ENCODE peak calls at places on chromosomes 13 and 19, in five cellular contexts. C, R, V, X and O are unnamed samples.

GRCh38 chr19:42324655-42325307 is 654 bp upstream of the MEGF8 start:
- DNase-seq in X (no peak), V (no peak), R (no peak), C (no peak), O (no peak)

GRCh38 chr19:49809155-49809986 is 3.7 kb downstream of the FUZ start:
- DNase-seq in X (no peak), V (no peak), C (peak), R (peak), O (no peak)

GRCh38 chr13:98364648-98365047 is 187.6 kb upstream of the RNF113B start:
- DNase-seq in V (no peak), X (no peak), R (no peak), C (no peak), O (no peak)

GRCh38 chr13:46307554-46307953 is 79.5 kb downstream of the RUBCNL start:
- DNase-seq in X (no peak), R (no peak), C (peak), V (no peak), O (no peak)

GRCh38 chr13:80199067-80199466 is 141.9 kb downstream of the SPRY2 start:
- DNase-seq in C (no peak), X (no peak), R (no peak), V (no peak), O (no peak)

GRCh38 chr19:6721113-6721474 is 644 bp upstream of the C3 start:
- DNase-seq in X (no peak), R (no peak), C (no peak), V (no peak), O (no peak)

GRCh38 chr13:42814868-42815267 is 33.5 kb downstream of the FAM216B start:
- DNase-seq in R (no peak), V (no peak), C (no peak), X (no peak), O (peak)

GRCh38 chr19:38093154-38093553 is 130.9 kb downstream of the DPF1 start:
- DNase-seq in R (no peak), C (no peak), V (no peak), X (no peak), O (no peak)

GRCh38 chr13:95122063-95122462 is 179.2 kb downstream of the ABCC4 start:
- DNase-seq in V (no peak), X (no peak), C (no peak), R (no peak), O (no peak)

GRCh38 chr19:51681286-51681956 is 11.7 kb upstream of the SPACA6 start:
- DNase-seq in X (no peak), C (no peak), R (peak), V (no peak), O (no peak)

GRCh38 chr13:62887046-62887445 is 1471.4 kb upstream of the PCDH20 start:
- DNase-seq in C (no peak), V (no peak), X (no peak), R (no peak), O (no peak)

GRCh38 chr19:42089191-42089750 is 13.3 kb downstream of the ZNF574 start:
- DNase-seq in C (no peak), R (peak), X (no peak), V (no peak), O (no peak)

GRCh38 chr19:4343845-4344713 is 717 bp downstream of the MPND start:
- DNase-seq in V (no peak), C (no peak), X (no peak), R (no peak), O (no peak)

GRCh38 chr13:76292726-76293125 is 593.5 kb downstream of the KCTD12 start:
- DNase-seq in X (no peak), C (no peak), V (no peak), R (no peak), O (no peak)

GRCh38 chr13:33322965-33323668 is 37.6 kb upstream of the STARD13 start:
- DNase-seq in C (no peak), R (no peak), V (no peak), X (no peak), O (no peak)

GRCh38 chr19:18999896-19000620 is 33.3 kb downstream of the SUGP2 start:
- DNase-seq in V (no peak), X (no peak), C (no peak), R (peak), O (no peak)

GRCh38 chr13:50951366-50951765 is 41.8 kb downstream of the RNASEH2B start:
- DNase-seq in V (no peak), X (no peak), R (no peak), C (no peak), O (no peak)

GRCh38 chr19:19319725-19320361 is 466 bp downstream of the SUGP1 start:
- DNase-seq in R (peak), C (no peak), V (no peak), X (no peak), O (no peak)

GRCh38 chr13:81821259-81821658 is 1480.3 kb upstream of the SPRY2 start:
- DNase-seq in V (no peak), C (no peak), X (no peak), R (no peak), O (no peak)

GRCh38 chr13:79522583-79522982 is 41.6 kb downstream of the NDFIP2 start:
- DNase-seq in X (peak), C (peak), R (no peak), V (no peak), O (no peak)

GRCh38 chr19:4909172-4909896 is at the start of gene UHRF1:
- DNase-seq in C (no peak), R (peak), X (no peak), V (peak), O (no peak)

GRCh38 chr13:28533049-28533436 is 38.1 kb upstream of the FLT1 start:
- DNase-seq in R (peak), C (no peak), V (no peak), X (no peak), O (no peak)

GRCh38 chr19:16200038-16200775 is 2.5 kb downstream of the AP1M1 start:
- DNase-seq in R (peak), X (no peak), V (no peak), C (no peak), O (no peak)

GRCh38 chr19:7301525-7301924 is 7.3 kb upstream of the INSR start:
- DNase-seq in C (no peak), X (no peak), V (no peak), R (no peak), O (no peak)

GRCh38 chr19:50759886-50760285 is 10.4 kb upstream of the GPR32 start:
- DNase-seq in X (no peak), C (peak), V (peak), R (peak), O (no peak)

GRCh38 chr13:93818345-93818744 is 591.7 kb downstream of the GPC6 start:
- DNase-seq in V (no peak), X (no peak), R (peak), C (no peak), O (no peak)

GRCh38 chr19:16349551-16350171 is 25.0 kb downstream of the KLF2 start:
- DNase-seq in V (no peak), C (peak), R (no peak), X (no peak), O (no peak)

GRCh38 chr13:99931462-99931861 is 40.1 kb downstream of the ZIC5 start:
- DNase-seq in X (no peak), C (no peak), R (peak), V (no peak), O (no peak)

GRCh38 chr13:20498129-20498528 is 27.5 kb downstream of the CRYL1 start:
- DNase-seq in R (no peak), X (no peak), C (no peak), V (no peak), O (no peak)

GRCh38 chr19:4012092-4012974 is 4.8 kb downstream of the PIAS4 start:
- DNase-seq in C (no peak), X (no peak), V (no peak), R (no peak), O (no peak)

GRCh38 chr13:79806821-79807220 is 325.9 kb downstream of the NDFIP2 start:
- DNase-seq in R (no peak), V (no peak), X (no peak), C (no peak), O (no peak)

GRCh38 chr19:55368106-55368505 is 2.2 kb downstream of the IL11 start:
- DNase-seq in R (no peak), X (no peak), V (no peak), C (no peak), O (no peak)

GRCh38 chr13:28173793-28174192 is 35.4 kb downstream of the PAN3 start:
- DNase-seq in C (no peak), X (no peak), V (no peak), R (no peak), O (no peak)

GRCh38 chr19:45668342-45668871 is 386 bp downstream of the GIPR start:
- DNase-seq in R (no peak), V (no peak), X (no peak), C (no peak), O (no peak)
- TF ChIP-seq EZH2 in R (no peak), V (no peak), X (no peak), C (peak), O (no peak)

DNA sequence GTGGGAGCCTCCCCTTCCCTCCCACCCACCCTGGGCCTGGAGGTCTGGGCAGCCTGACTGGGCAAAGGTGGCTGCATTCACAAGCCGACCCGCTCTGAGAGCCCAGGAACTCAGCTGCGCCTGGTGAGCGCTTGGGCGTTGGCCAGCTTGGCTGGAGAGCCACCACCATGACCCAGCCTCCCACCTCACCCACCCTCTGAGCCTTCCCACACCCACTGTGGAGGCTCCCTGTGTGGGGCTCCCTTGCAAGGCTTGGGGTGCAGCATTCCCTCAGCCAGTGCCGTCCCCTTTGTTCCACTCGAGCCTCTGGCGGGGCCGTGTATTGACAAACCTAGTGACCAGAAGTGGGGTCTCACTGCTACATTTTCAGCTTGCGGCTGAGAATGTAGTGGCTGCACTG is 15.0 kb upstream of the QTRT1 start:
- DNase-seq in R (no peak), X (no peak), V (no peak), C (no peak), O (no peak)
- TF ChIP-seq POLR2AphosphoS5 in R (peak), X (no peak), V (no peak), C (no peak), O (no peak)

GRCh38 chr19:17455308-17455707 is 5.4 kb downstream of the NXNL1 start:
- DNase-seq in C (no peak), X (no peak), V (no peak), R (no peak), O (no peak)
- TF ChIP-seq EZH2 in C (no peak), X (no peak), V (no peak), R (no peak), O (no peak)

DNA sequence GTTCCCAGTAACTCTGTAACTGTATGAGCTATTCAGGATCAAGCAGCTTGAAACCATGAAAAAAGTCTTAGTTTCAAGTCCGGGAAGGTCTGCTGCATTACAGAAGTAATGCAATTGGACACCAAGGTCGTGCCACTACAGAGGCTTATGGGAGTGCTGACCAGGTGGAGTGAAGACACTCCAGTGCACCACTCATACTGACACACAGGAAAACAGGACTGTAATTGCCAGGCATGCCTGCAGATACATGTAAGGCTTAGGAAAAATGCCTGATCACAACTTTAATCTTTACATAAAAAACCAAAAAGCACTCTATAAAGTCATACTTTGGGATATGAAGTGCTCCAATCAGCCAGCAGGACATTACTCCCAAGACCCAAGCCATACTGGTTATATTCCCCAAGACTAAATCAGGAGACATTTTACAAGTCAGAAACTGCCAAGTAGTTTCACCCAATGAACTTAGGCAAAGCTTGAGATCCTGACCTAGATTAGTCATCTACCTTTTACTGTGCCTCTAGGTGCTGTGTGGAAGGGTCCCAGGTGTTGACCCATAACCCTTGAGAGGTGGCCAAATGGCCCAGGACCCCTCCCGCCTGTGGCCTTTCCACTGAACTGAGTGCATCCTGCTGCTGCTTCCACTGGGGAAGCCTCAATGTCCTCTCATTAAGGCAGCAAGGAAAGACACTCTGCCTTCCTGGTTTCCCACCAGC is 27.5 kb downstream of the ANKRD10 start:
- DNase-seq in X (no peak), C (no peak), V (no peak), R (no peak), O (no peak)
- TF ChIP-seq POLR2AphosphoS5 in X (peak), C (no peak), V (no peak), R (no peak), O (no peak)

DNA sequence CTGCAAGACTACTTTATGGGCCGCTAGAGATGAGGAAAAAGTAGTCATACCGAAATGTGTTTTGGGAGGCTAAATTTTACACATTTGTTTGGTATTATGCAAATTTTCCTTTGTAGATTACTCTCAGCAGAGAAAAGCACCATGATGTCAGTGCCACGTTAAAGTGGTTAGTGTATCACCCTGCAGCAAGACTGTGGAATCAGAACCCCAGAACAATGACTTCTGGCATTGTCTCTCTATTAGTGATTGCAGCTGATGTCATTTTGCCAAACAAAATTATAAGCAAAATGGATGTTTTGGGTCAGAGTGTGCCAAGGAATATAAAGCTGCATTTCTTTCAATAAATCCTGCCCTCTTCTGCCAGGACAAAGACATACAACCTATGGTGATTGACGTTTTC is 53.7 kb upstream of the TSHZ3 start:
- DNase-seq in V (no peak), X (no peak), C (no peak), R (no peak), O (no peak)
- TF ChIP-seq EZH2 in V (no peak), X (no peak), C (no peak), R (no peak), O (no peak)

DNA sequence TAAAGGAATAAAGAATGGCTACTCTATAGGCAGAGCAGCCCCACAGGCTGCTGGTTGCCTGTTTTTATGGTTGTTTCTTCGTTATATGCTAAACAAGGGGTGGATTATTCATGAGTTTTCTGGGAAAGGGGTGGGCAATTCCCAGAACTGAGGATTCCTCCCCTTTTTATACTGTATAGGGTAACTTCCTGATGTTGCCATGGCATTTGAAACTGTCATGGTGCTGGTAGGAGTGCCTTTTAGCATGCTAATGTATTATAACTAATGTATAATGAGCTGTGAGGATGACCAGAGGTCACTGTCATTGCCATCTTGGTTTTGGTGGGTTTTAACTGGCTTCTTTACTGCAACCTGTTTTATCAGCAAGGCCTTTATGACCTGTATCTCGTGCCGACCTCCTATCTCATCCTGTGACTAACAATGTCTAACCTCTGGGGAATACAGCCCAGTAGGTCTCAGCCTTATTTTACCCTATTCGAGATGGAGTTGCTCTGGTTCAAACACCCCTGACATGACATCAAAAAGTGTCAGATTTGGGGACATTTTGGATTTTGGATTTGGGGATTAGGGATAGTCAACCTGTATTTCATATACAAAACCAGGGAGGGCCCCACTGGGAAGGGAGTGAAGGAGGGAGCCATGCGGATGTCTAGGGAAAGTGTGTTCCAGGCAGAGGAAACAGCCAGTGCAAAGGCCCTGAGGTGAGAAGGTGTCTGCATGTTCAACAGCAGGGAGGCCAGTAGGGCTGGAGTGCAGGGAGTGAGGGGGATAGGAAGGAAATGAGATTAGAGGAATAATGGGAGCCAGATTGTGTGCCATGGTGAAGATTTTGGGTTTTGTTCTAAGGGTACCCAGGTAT is 10.9 kb downstream of the FXYD5 start:
- DNase-seq in X (no peak), R (no peak), V (no peak), C (no peak), O (no peak)
- TF ChIP-seq POLR2AphosphoS5 in X (no peak), R (no peak), V (no peak), C (no peak), O (no peak)

GRCh38 chr19:1860821-1861598 is 2.4 kb downstream of the KLF16 start:
- DNase-seq in C (no peak), V (no peak), R (no peak), X (no peak), O (no peak)
- TF ChIP-seq EZH2 in C (no peak), V (no peak), R (no peak), X (no peak), O (no peak)